ENCODE peak calls at places on chromosomes 16 and 17, in eight cellular contexts. J is pancreas, S is stomach, B is endodermal cell, T is foreskin fibroblast, C is GM13976, I is kidney, K is uterus. W is an unnamed sample.
A peak's percentile ranks its signal among the peaks of the same experiment; 100 is the strongest.

GRCh38 chr16:57999366-57999970 is 1.0 kb downstream of the ZNF319 start:
- DNase-seq in J (no peak), S (no peak), B (peak; percentile 67), T (no peak), C (peak; percentile 57), I (peak; percentile 7), K (no peak), W (no peak)

GRCh38 chr16:89052191-89052787 is 41.4 kb upstream of the ACSF3 start:
- DNase-seq in J (no peak), S (peak; percentile 80), B (no peak), T (no peak), C (no peak), I (peak; percentile 71), K (no peak), W (no peak)

GRCh38 chr16:79066621-79067020 is 533.9 kb downstream of the MAF start:
- DNase-seq in J (peak; percentile 27), S (peak; percentile 50), B (no peak), T (no peak), C (no peak), I (no peak), K (no peak), W (no peak)

GRCh38 chr17:56468840-56469239 is 124.7 kb upstream of the NOG start:
- DNase-seq in J (no peak), S (no peak), B (no peak), T (no peak), C (no peak), I (no peak), K (no peak), W (no peak)

GRCh38 chr17:65987988-65988387 is 203.9 kb downstream of the CEP112 start:
- DNase-seq in J (no peak), S (no peak), B (peak; percentile 67), T (peak; percentile 24), C (no peak), I (no peak), K (no peak), W (no peak)

GRCh38 chr17:63124536-63124935 is 158.5 kb downstream of the TANC2 start:
- DNase-seq in J (no peak), S (no peak), B (peak; percentile 71), T (no peak), C (no peak), I (no peak), K (no peak), W (no peak)

GRCh38 chr17:22460461-22461063 is 768.2 kb downstream of the KCNJ18 start:
- DNase-seq in J (no peak), S (no peak), B (no peak), T (no peak), C (no peak), I (no peak), K (no peak), W (no peak)

GRCh38 chr16:74999683-75000480 is 1.1 kb downstream of the ZNRF1 start:
- DNase-seq in J (peak; percentile 59), S (peak; percentile 65), B (peak; percentile 90), T (no peak), C (peak; percentile 64), I (peak; percentile 87), K (peak; percentile 54), W (peak; percentile 72)

GRCh38 chr17:78360371-78361226 is 722 bp upstream of the SOCS3 start:
- DNase-seq in J (peak; percentile 94), S (peak; percentile 98), B (peak; percentile 100), T (peak; percentile 68), C (peak; percentile 93), I (peak; percentile 98), K (peak; percentile 92), W (peak; percentile 96)

GRCh38 chr17:78361227-78361683 is 1.4 kb upstream of the SOCS3 start:
- DNase-seq in J (no peak), S (no peak), B (no peak), T (no peak), C (no peak), I (no peak), K (no peak), W (no peak)

GRCh38 chr17:78362232-78362631 is 2.4 kb upstream of the SOCS3 start:
- DNase-seq in J (no peak), S (no peak), B (no peak), T (no peak), C (no peak), I (no peak), K (no peak), W (no peak)

GRCh38 chr17:78364436-78365281 is 4.8 kb upstream of the SOCS3 start:
- DNase-seq in J (no peak), S (no peak), B (peak; percentile 86), T (no peak), C (no peak), I (no peak), K (no peak), W (no peak)

DNA sequence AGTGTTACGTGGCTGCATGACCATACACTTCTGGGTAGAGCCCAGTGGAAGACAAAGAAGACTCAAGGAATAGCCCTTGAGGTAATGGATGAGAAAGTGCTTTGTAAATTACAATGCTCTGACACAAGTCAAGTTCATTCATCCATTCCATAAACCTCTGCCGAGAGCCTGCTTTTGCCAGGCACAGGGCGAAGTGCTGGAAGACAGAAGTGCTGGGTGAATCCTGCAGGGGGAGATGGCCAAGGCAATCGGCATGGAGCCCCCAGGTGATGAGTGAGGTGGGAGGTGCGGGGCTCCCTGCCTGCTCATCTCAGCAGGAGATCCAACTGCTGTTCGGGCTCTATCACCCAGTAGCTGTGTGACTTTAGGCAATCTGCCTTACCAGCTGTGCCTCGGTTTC is 2.8 kb upstream of the SOCS3 start:
- DNase-seq in J (no peak), S (no peak), B (peak; percentile 82), T (no peak), C (no peak), I (no peak), K (no peak), W (no peak)
- TF ChIP-seq CTCF in J (no peak), S (no peak), B (peak; percentile 72), T (peak; percentile 4), C (no peak), I (no peak), K (no peak), W (no peak)

DNA sequence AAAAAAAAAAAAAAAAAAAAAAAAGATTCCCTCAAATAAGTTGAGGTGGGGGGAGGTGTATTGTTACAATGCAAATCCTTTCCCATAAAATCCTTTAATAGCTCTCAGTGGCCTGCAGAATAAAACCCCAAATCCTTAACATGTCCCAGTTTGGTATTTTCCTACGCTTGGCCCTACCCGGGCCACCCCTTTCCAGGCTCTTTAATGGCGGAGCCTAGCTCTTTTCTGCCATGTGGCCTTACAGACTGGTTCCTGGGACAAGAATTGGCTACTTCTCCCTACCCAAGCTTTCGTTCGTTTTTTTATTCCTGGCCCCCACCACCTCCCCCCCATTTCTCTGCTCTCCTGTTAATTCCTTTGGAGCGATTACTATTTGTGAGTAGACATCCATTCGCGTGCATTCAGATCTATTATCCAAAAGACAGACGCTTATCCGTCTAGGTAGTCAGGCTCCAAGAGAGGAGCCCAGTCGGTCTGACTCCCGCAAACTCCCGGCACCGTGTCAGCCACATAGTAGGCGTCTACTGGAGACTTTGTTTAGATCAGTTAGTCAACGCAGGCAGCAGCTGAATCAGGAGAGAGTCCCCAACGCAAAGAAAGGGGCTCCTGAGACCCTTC is 813 bp upstream of the THAP11 start:
- DNase-seq in J (no peak), S (no peak), B (no peak), T (no peak), C (no peak), I (no peak), K (no peak), W (no peak)
- TF ChIP-seq CTCF in J (no peak), S (no peak), B (no peak), T (no peak), C (no peak), I (no peak), K (no peak), W (no peak)

DNA sequence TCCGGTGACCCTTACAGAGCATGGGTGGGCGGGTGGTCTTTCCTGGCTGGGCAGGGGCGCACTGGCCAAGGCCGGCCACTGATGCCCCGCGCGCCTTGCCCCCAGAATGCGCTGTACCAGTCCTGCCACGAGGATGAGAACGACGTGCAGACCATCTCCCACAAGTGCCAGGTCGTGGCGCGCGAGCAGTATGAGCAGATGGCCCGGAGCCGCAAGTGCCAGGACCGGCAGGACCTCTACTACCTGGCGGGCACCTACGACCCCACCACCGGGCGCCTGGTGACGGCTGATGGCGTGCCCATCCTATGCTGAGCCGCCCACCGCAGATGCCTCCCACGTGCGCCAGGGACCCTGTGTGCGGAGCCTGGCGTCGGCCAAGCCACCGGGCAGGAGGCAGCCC is 49.1 kb downstream of the ACTG1 start:
- DNase-seq in J (no peak), S (no peak), B (no peak), T (no peak), C (no peak), I (no peak), K (no peak), W (no peak)
- TF ChIP-seq CTCF in J (no peak), S (no peak), B (no peak), T (no peak), C (no peak), I (no peak), K (no peak), W (no peak)

GRCh38 chr16:8882041-8882617 is at the start of gene LITAFD:
- DNase-seq in J (no peak), S (no peak), B (no peak), T (no peak), C (no peak), I (peak; percentile 56), K (no peak), W (no peak)
- TF ChIP-seq CTCF in J (no peak), S (no peak), B (no peak), T (no peak), C (no peak), I (no peak), K (no peak), W (no peak)

GRCh38 chr16:3149630-3150345 is 15.0 kb downstream of the ZNF213 start:
- DNase-seq in J (peak; percentile 71), S (peak; percentile 73), B (peak; percentile 91), T (peak; percentile 60), C (peak; percentile 84), I (peak; percentile 87), K (peak; percentile 60), W (peak; percentile 65)
- TF ChIP-seq CTCF in J (peak; percentile 9), S (no peak), B (peak; percentile 77), T (peak; percentile 45), C (peak; percentile 66), I (peak; percentile 45), K (peak; percentile 44), W (peak; percentile 23)

DNA sequence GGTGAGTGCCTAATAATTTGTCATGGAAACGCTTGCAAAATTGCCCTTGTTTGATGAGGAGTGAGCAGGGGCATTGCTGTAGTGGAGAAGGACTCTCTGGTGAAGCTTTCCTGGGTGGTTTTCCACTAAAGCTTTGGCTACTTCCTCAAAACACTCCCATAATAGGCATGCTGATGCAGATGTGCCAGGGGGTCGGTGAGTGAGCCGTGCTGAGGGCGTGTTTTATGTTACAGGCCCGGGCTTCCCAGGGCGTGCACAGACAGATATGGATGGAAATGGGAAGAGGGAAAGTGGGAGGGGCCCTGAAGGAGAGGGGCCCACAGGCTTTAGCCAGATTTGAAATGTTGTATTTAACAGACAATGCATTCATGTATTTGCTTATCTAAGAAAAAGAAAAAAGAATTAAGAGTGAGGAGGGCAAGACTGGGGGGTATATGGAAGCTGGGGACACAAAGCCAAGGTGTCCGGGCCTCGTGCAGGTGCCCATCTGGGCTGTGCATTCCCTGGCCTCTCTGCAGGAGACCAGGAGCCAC is 56.3 kb downstream of the IL21R start:
- DNase-seq in J (no peak), S (no peak), B (no peak), T (no peak), C (no peak), I (peak; percentile 56), K (no peak), W (no peak)
- TF ChIP-seq CTCF in J (no peak), S (no peak), B (no peak), T (no peak), C (no peak), I (no peak), K (no peak), W (no peak)